ENCODE peak calls at places on chromosomes 4 and X, in eight cellular contexts. One of them, this sample, is unnamed.

GRCh38 chrX:104482757-104483156 is 83.2 kb upstream of the IL1RAPL2 start:
- DNase-seq in HTR-8/SVneo: no peak
- DNase-seq in stimulated activated CD8-positive, alpha-beta memory T cell treated with anti-CD3 and anti-CD28 coated beads, Interleukin-15, amount 100 ng/mL, for 24 hours: no peak
- DNase-seq in stimulated activated naive CD4-positive, alpha-beta T cell: no peak
- DNase-seq in K562: peak; percentile 8
- DNase-seq in adipocyte: peak; percentile 11
- DNase-seq in NCI-H2081: no peak
- DNase-seq in adrenal gland: no peak
- DNase-seq in this sample: no peak

GRCh38 chr4:20019310-20020015 is 232.2 kb upstream of the SLIT2 start:
- DNase-seq in NCI-H2081: no peak
- DNase-seq in adipocyte: no peak
- DNase-seq in adrenal gland: no peak
- DNase-seq in K562: no peak
- DNase-seq in HTR-8/SVneo: no peak
- DNase-seq in stimulated activated naive CD4-positive, alpha-beta T cell: no peak
- DNase-seq in stimulated activated CD8-positive, alpha-beta memory T cell treated with anti-CD3 and anti-CD28 coated beads, Interleukin-15, amount 100 ng/mL, for 24 hours: no peak
- DNase-seq in this sample: no peak

GRCh38 chrX:93538575-93538974 is 134.8 kb downstream of the NAP1L3 start:
- DNase-seq in NCI-H2081: no peak
- DNase-seq in adrenal gland: no peak
- DNase-seq in K562: no peak
- DNase-seq in adipocyte: peak; percentile 25
- DNase-seq in stimulated activated CD8-positive, alpha-beta memory T cell treated with anti-CD3 and anti-CD28 coated beads, Interleukin-15, amount 100 ng/mL, for 24 hours: no peak
- DNase-seq in HTR-8/SVneo: no peak
- DNase-seq in stimulated activated naive CD4-positive, alpha-beta T cell: no peak
- DNase-seq in this sample: no peak

GRCh38 chr4:169027663-169028062 is 17.6 kb upstream of the CBR4 start:
- DNase-seq in stimulated activated naive CD4-positive, alpha-beta T cell: no peak
- DNase-seq in adipocyte: no peak
- DNase-seq in stimulated activated CD8-positive, alpha-beta memory T cell treated with anti-CD3 and anti-CD28 coated beads, Interleukin-15, amount 100 ng/mL, for 24 hours: no peak
- DNase-seq in K562: no peak
- DNase-seq in adrenal gland: no peak
- DNase-seq in HTR-8/SVneo: no peak
- DNase-seq in NCI-H2081: no peak
- DNase-seq in this sample: no peak

GRCh38 chr4:139599594-139600374 is 43.8 kb upstream of the SETD7 start:
- DNase-seq in NCI-H2081: no peak
- DNase-seq in adrenal gland: no peak
- DNase-seq in stimulated activated CD8-positive, alpha-beta memory T cell treated with anti-CD3 and anti-CD28 coated beads, Interleukin-15, amount 100 ng/mL, for 24 hours: no peak
- DNase-seq in K562: no peak
- DNase-seq in HTR-8/SVneo: no peak
- DNase-seq in stimulated activated naive CD4-positive, alpha-beta T cell: no peak
- DNase-seq in adipocyte: peak; percentile 20
- DNase-seq in this sample: no peak

GRCh38 chr4:15653864-15654391 is 1.2 kb downstream of the FBXL5 start:
- DNase-seq in stimulated activated CD8-positive, alpha-beta memory T cell treated with anti-CD3 and anti-CD28 coated beads, Interleukin-15, amount 100 ng/mL, for 24 hours: no peak
- DNase-seq in stimulated activated naive CD4-positive, alpha-beta T cell: no peak
- DNase-seq in adipocyte: peak; percentile 75
- DNase-seq in adrenal gland: no peak
- DNase-seq in K562: peak; percentile 23
- DNase-seq in HTR-8/SVneo: peak; percentile 23
- DNase-seq in NCI-H2081: peak; percentile 53
- DNase-seq in this sample: no peak

GRCh38 chrX:104270916-104271512 is 16.3 kb upstream of the ESX1 start:
- DNase-seq in HTR-8/SVneo: no peak
- DNase-seq in adipocyte: peak; percentile 64
- DNase-seq in adrenal gland: peak; percentile 66
- DNase-seq in stimulated activated CD8-positive, alpha-beta memory T cell treated with anti-CD3 and anti-CD28 coated beads, Interleukin-15, amount 100 ng/mL, for 24 hours: no peak
- DNase-seq in NCI-H2081: peak; percentile 76
- DNase-seq in K562: peak; percentile 11
- DNase-seq in stimulated activated naive CD4-positive, alpha-beta T cell: no peak
- DNase-seq in this sample: peak; percentile 5

GRCh38 chr4:139175647-139176298 is 1.2 kb downstream of the ELF2 start:
- DNase-seq in adrenal gland: no peak
- DNase-seq in stimulated activated naive CD4-positive, alpha-beta T cell: no peak
- DNase-seq in HTR-8/SVneo: peak; percentile 47
- DNase-seq in NCI-H2081: peak; percentile 37
- DNase-seq in adipocyte: peak; percentile 73
- DNase-seq in stimulated activated CD8-positive, alpha-beta memory T cell treated with anti-CD3 and anti-CD28 coated beads, Interleukin-15, amount 100 ng/mL, for 24 hours: no peak
- DNase-seq in K562: no peak
- DNase-seq in this sample: no peak

GRCh38 chrX:101368800-101369199 is 17.2 kb downstream of the BTK start:
- DNase-seq in adipocyte: no peak
- DNase-seq in HTR-8/SVneo: no peak
- DNase-seq in K562: no peak
- DNase-seq in stimulated activated naive CD4-positive, alpha-beta T cell: no peak
- DNase-seq in adrenal gland: no peak
- DNase-seq in NCI-H2081: no peak
- DNase-seq in stimulated activated CD8-positive, alpha-beta memory T cell treated with anti-CD3 and anti-CD28 coated beads, Interleukin-15, amount 100 ng/mL, for 24 hours: no peak
- DNase-seq in this sample: no peak

GRCh38 chr4:24921491-24921890 is 8.6 kb upstream of the CCDC149 start:
- DNase-seq in adipocyte: no peak
- DNase-seq in NCI-H2081: no peak
- DNase-seq in K562: no peak
- DNase-seq in HTR-8/SVneo: no peak
- DNase-seq in stimulated activated naive CD4-positive, alpha-beta T cell: no peak
- DNase-seq in stimulated activated CD8-positive, alpha-beta memory T cell treated with anti-CD3 and anti-CD28 coated beads, Interleukin-15, amount 100 ng/mL, for 24 hours: no peak
- DNase-seq in adrenal gland: no peak
- DNase-seq in this sample: no peak

GRCh38 chr4:28267166-28267565 is 1406.5 kb downstream of the STIM2 start:
- DNase-seq in NCI-H2081: no peak
- DNase-seq in stimulated activated naive CD4-positive, alpha-beta T cell: no peak
- DNase-seq in stimulated activated CD8-positive, alpha-beta memory T cell treated with anti-CD3 and anti-CD28 coated beads, Interleukin-15, amount 100 ng/mL, for 24 hours: no peak
- DNase-seq in adipocyte: no peak
- DNase-seq in K562: no peak
- DNase-seq in HTR-8/SVneo: no peak
- DNase-seq in adrenal gland: no peak
- DNase-seq in this sample: no peak

GRCh38 chr4:7781993-7782392 is 157.7 kb downstream of the AFAP1 start:
- DNase-seq in adipocyte: no peak
- DNase-seq in adrenal gland: no peak
- DNase-seq in HTR-8/SVneo: no peak
- DNase-seq in stimulated activated CD8-positive, alpha-beta memory T cell treated with anti-CD3 and anti-CD28 coated beads, Interleukin-15, amount 100 ng/mL, for 24 hours: no peak
- DNase-seq in NCI-H2081: no peak
- DNase-seq in K562: no peak
- DNase-seq in stimulated activated naive CD4-positive, alpha-beta T cell: no peak
- DNase-seq in this sample: no peak

GRCh38 chr4:18882468-18882867 is 860.9 kb upstream of the LCORL start:
- DNase-seq in NCI-H2081: no peak
- DNase-seq in stimulated activated CD8-positive, alpha-beta memory T cell treated with anti-CD3 and anti-CD28 coated beads, Interleukin-15, amount 100 ng/mL, for 24 hours: no peak
- DNase-seq in stimulated activated naive CD4-positive, alpha-beta T cell: no peak
- DNase-seq in K562: no peak
- DNase-seq in adipocyte: peak; percentile 58
- DNase-seq in adrenal gland: no peak
- DNase-seq in HTR-8/SVneo: peak; percentile 51
- DNase-seq in this sample: peak; percentile 14

GRCh38 chrX:111041018-111041462 is 55.0 kb upstream of the PAK3 start:
- DNase-seq in adrenal gland: no peak
- DNase-seq in stimulated activated naive CD4-positive, alpha-beta T cell: no peak
- DNase-seq in adipocyte: no peak
- DNase-seq in NCI-H2081: peak; percentile 22
- DNase-seq in HTR-8/SVneo: no peak
- DNase-seq in K562: no peak
- DNase-seq in stimulated activated CD8-positive, alpha-beta memory T cell treated with anti-CD3 and anti-CD28 coated beads, Interleukin-15, amount 100 ng/mL, for 24 hours: no peak
- DNase-seq in this sample: peak; percentile 27

GRCh38 chr4:29372971-29373370 is 1347.2 kb upstream of the PCDH7 start:
- DNase-seq in stimulated activated CD8-positive, alpha-beta memory T cell treated with anti-CD3 and anti-CD28 coated beads, Interleukin-15, amount 100 ng/mL, for 24 hours: no peak
- DNase-seq in HTR-8/SVneo: no peak
- DNase-seq in adrenal gland: no peak
- DNase-seq in NCI-H2081: no peak
- DNase-seq in adipocyte: no peak
- DNase-seq in K562: no peak
- DNase-seq in stimulated activated naive CD4-positive, alpha-beta T cell: no peak
- DNase-seq in this sample: no peak

GRCh38 chr4:155026715-155027114 is 181.7 kb upstream of the NPY2R start:
- DNase-seq in NCI-H2081: no peak
- DNase-seq in K562: no peak
- DNase-seq in HTR-8/SVneo: no peak
- DNase-seq in stimulated activated CD8-positive, alpha-beta memory T cell treated with anti-CD3 and anti-CD28 coated beads, Interleukin-15, amount 100 ng/mL, for 24 hours: no peak
- DNase-seq in adrenal gland: no peak
- DNase-seq in adipocyte: no peak
- DNase-seq in stimulated activated naive CD4-positive, alpha-beta T cell: no peak
- DNase-seq in this sample: no peak

GRCh38 chr4:150234246-150234645 is 156.0 kb downstream of the DCLK2 start:
- DNase-seq in adrenal gland: no peak
- DNase-seq in adipocyte: no peak
- DNase-seq in NCI-H2081: no peak
- DNase-seq in stimulated activated naive CD4-positive, alpha-beta T cell: no peak
- DNase-seq in K562: no peak
- DNase-seq in stimulated activated CD8-positive, alpha-beta memory T cell treated with anti-CD3 and anti-CD28 coated beads, Interleukin-15, amount 100 ng/mL, for 24 hours: no peak
- DNase-seq in HTR-8/SVneo: no peak
- DNase-seq in this sample: no peak

GRCh38 chr4:100117749-100118148 is 72.5 kb downstream of the DDIT4L start:
- DNase-seq in stimulated activated CD8-positive, alpha-beta memory T cell treated with anti-CD3 and anti-CD28 coated beads, Interleukin-15, amount 100 ng/mL, for 24 hours: no peak
- DNase-seq in stimulated activated naive CD4-positive, alpha-beta T cell: no peak
- DNase-seq in NCI-H2081: no peak
- DNase-seq in adrenal gland: no peak
- DNase-seq in adipocyte: peak; percentile 11
- DNase-seq in K562: no peak
- DNase-seq in HTR-8/SVneo: no peak
- DNase-seq in this sample: no peak

GRCh38 chrX:107547621-107548020 is 80.7 kb upstream of the PRPS1 start:
- DNase-seq in adrenal gland: no peak
- DNase-seq in NCI-H2081: no peak
- DNase-seq in adipocyte: no peak
- DNase-seq in stimulated activated CD8-positive, alpha-beta memory T cell treated with anti-CD3 and anti-CD28 coated beads, Interleukin-15, amount 100 ng/mL, for 24 hours: no peak
- DNase-seq in stimulated activated naive CD4-positive, alpha-beta T cell: no peak
- DNase-seq in K562: no peak
- DNase-seq in HTR-8/SVneo: no peak
- DNase-seq in this sample: no peak

GRCh38 chrX:95974885-95975284 is 709.8 kb upstream of the DIAPH2 start:
- DNase-seq in K562: no peak
- DNase-seq in HTR-8/SVneo: no peak
- DNase-seq in adrenal gland: no peak
- DNase-seq in stimulated activated naive CD4-positive, alpha-beta T cell: no peak
- DNase-seq in NCI-H2081: no peak
- DNase-seq in stimulated activated CD8-positive, alpha-beta memory T cell treated with anti-CD3 and anti-CD28 coated beads, Interleukin-15, amount 100 ng/mL, for 24 hours: no peak
- DNase-seq in adipocyte: no peak
- DNase-seq in this sample: no peak

GRCh38 chrX:31021537-31021936 is 50.3 kb downstream of the FTHL17 start:
- DNase-seq in NCI-H2081: peak; percentile 81
- DNase-seq in stimulated activated naive CD4-positive, alpha-beta T cell: no peak
- DNase-seq in stimulated activated CD8-positive, alpha-beta memory T cell treated with anti-CD3 and anti-CD28 coated beads, Interleukin-15, amount 100 ng/mL, for 24 hours: no peak
- DNase-seq in adrenal gland: peak; percentile 50
- DNase-seq in adipocyte: no peak
- DNase-seq in K562: no peak
- DNase-seq in HTR-8/SVneo: no peak
- DNase-seq in this sample: no peak